ENCODE peak calls at places on chromosomes 1 and 21, in five cellular contexts. Y is neuronal stem cell, D is H1, L is mesenchymal stem cell, N is trophoblast cell. A is an unnamed sample.

GRCh38 chr21:41167348-41168342 is at the start of gene BACE2:
- DNase-seq in Y (peak), N (peak), D (no peak), L (peak), A (peak)

GRCh38 chr1:27011058-27011764 is 1.4 kb downstream of the TENT5B start:
- DNase-seq in D (no peak), N (peak), Y (peak), L (peak), A (peak)

GRCh38 chr1:119341372-119341947 is 27.1 kb upstream of the HAO2 start:
- DNase-seq in D (no peak), N (no peak), L (no peak), Y (no peak), A (no peak)

GRCh38 chr1:40634901-40635655 is 30.4 kb downstream of the RIMS3 start:
- DNase-seq in N (peak), L (no peak), Y (no peak), D (no peak), A (no peak)

GRCh38 chr1:188027613-188028012 is 1198.9 kb downstream of the PLA2G4A start:
- DNase-seq in Y (no peak), D (no peak), L (peak), N (peak), A (no peak)

GRCh38 chr1:198128528-198128927 is 28.3 kb upstream of the NEK7 start:
- DNase-seq in D (no peak), Y (no peak), L (no peak), N (no peak), A (no peak)

GRCh38 chr1:54117815-54118563 is 34.8 kb downstream of the CDCP2 start:
- DNase-seq in Y (no peak), D (no peak), L (no peak), N (no peak), A (no peak)

GRCh38 chr1:212585210-212585609 is 23.4 kb upstream of the ATF3 start:
- DNase-seq in D (no peak), N (no peak), Y (no peak), L (no peak), A (no peak)

GRCh38 chr21:44892536-44893277 is 19.2 kb upstream of the PTTG1IP start:
- DNase-seq in L (no peak), D (no peak), N (peak), Y (peak), A (peak)

GRCh38 chr1:197737916-197738315 is 37.4 kb downstream of the DENND1B start:
- DNase-seq in D (no peak), L (no peak), N (no peak), Y (no peak), A (no peak)

GRCh38 chr1:168506204-168506819 is 37.5 kb downstream of the XCL2 start:
- DNase-seq in Y (no peak), L (no peak), D (no peak), N (no peak), A (no peak)

GRCh38 chr1:14282583-14283186 is 315.8 kb upstream of the KAZN start:
- DNase-seq in Y (no peak), D (no peak), L (no peak), N (no peak), A (peak)

GRCh38 chr1:39472826-39473225 is 18.6 kb upstream of the BMP8A start:
- DNase-seq in N (no peak), Y (no peak), D (no peak), L (no peak), A (no peak)

GRCh38 chr1:224168859-224169380 is 14.1 kb upstream of the DEGS1 start:
- DNase-seq in L (no peak), N (peak), D (no peak), Y (no peak), A (no peak)

GRCh38 chr1:89221341-89221740 is 22.6 kb upstream of the GBP4 start:
- DNase-seq in Y (no peak), L (no peak), D (no peak), N (no peak), A (no peak)

GRCh38 chr1:1217621-1218523 is 3.9 kb upstream of the TNFRSF4 start:
- DNase-seq in Y (no peak), N (no peak), L (no peak), D (no peak), A (no peak)

GRCh38 chr1:212561501-212561931 is 47.0 kb upstream of the ATF3 start:
- DNase-seq in D (no peak), Y (no peak), N (peak), L (peak), A (no peak)

GRCh38 chr21:45279446-45280177 is 8.1 kb downstream of the POFUT2 start:
- DNase-seq in N (no peak), Y (no peak), L (no peak), D (no peak), A (peak)

GRCh38 chr1:162550925-162551324 is 10.6 kb upstream of the UAP1 start:
- DNase-seq in L (no peak), N (no peak), D (no peak), Y (no peak), A (no peak)

GRCh38 chr1:162557536-162557935 is 4.0 kb upstream of the UAP1 start:
- DNase-seq in Y (no peak), L (no peak), D (no peak), N (no peak), A (no peak)

GRCh38 chr1:162551969-162552683 is 9.4 kb upstream of the UAP1 start:
- DNase-seq in N (peak), D (no peak), Y (no peak), L (no peak), A (no peak)

GRCh38 chr1:162552684-162553252 is 8.8 kb upstream of the UAP1 start:
- DNase-seq in N (peak), Y (no peak), D (no peak), L (no peak), A (no peak)

GRCh38 chr1:162554258-162554657 is 7.3 kb upstream of the UAP1 start:
- DNase-seq in N (no peak), D (no peak), Y (no peak), L (peak), A (no peak)
- H2AFZ ChIP-seq in N (no peak), D (peak), Y (no peak), L (no peak), A (no peak)

DNA sequence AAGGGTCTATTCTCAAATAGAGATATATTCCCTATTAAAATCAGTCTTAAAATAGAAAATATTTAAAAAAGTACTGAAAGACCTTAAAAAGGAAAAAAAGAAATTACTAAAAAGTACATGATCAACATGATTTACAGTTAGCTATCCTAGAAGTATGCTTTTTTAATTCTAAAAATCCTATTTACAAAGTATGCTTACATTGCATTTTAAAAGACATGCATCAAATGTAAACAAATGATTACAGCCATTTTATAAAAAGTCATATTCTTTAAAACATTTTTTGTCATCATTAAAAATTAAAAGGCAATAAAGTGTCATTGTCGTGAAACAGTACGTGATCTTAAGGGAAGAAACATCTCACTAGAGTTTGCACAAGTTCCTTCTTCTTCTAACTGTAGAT is 7.9 kb upstream of the C1orf52 start:
- DNase-seq in Y (no peak), L (no peak), N (no peak), D (no peak), A (no peak)
- H2BK12ac ChIP-seq in Y (no peak), L (no peak), N (no peak), D (no peak), A (no peak)

GRCh38 chr1:151005729-151006330 is 872 bp downstream of the MINDY1 start:
- DNase-seq in L (no peak), D (no peak), N (no peak), Y (no peak), A (no peak)
- H3K14ac ChIP-seq in L (no peak), D (no peak), N (peak), Y (no peak), A (peak)

DNA sequence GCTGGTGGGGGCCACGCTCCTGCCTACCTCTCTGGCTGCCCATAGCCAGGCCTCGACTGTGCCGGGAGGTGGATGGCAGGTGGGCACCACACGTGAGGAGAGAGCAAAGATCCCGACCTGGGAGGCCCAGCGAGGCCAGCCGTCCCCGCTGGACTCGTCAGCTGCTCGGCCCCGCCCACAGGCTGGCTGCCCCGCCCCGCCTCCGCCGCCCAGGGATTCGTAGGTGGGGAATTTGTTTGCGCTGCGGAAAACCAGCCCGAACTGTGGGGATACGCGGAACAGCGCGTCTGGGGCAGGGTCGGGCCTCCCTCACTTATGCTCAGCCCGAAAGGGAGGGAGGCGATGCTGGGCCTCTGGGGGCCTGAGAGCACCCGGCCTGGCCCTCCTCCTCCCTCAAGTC is 31.7 kb downstream of the TP73 start:
- DNase-seq in D (no peak), N (peak), Y (peak), L (peak), A (peak)
- H2AFZ ChIP-seq in D (no peak), N (no peak), Y (peak), L (no peak), A (no peak)